ENCODE peak calls at places on chromosomes 2 and 18, in eight cellular contexts. Y is AG09319, U is lower leg skin, G is mammary epithelial cell, S is HCT116, Z is glutamatergic neuron, F is NB4, W is nephron progenitor cell. H is an unnamed sample.

GRCh38 chr2:105239924-105240323 is 1.6 kb upstream of the GPR45 start:
- DNase-seq in S (no peak), G (peak; percentile 66), U (no peak), F (no peak), W (no peak), Y (no peak), Z (no peak), H (no peak)

GRCh38 chr2:46163031-46163430 is 134.2 kb upstream of the EPAS1 start:
- DNase-seq in G (no peak), U (no peak), Z (no peak), F (peak; percentile 63), S (no peak), W (no peak), Y (no peak), H (no peak)

GRCh38 chr2:2763998-2764355 is 432.9 kb upstream of the MYT1L start:
- DNase-seq in S (no peak), G (no peak), U (no peak), Y (no peak), W (no peak), Z (no peak), F (no peak), H (no peak)

GRCh38 chr2:219687266-219687665 is 59.8 kb downstream of the SLC4A3 start:
- DNase-seq in G (peak; percentile 24), Z (no peak), U (no peak), S (peak; percentile 40), F (no peak), Y (no peak), W (no peak), H (no peak)

GRCh38 chr18:54269924-54270844 is 867 bp downstream of the POLI start:
- DNase-seq in Y (no peak), G (peak; percentile 71), Z (no peak), S (peak; percentile 68), W (no peak), U (peak; percentile 49), F (no peak), H (peak; percentile 13)

GRCh38 chr2:20558391-20559150 is 92.3 kb downstream of the HS1BP3 start:
- DNase-seq in Y (no peak), U (no peak), S (no peak), F (no peak), Z (no peak), G (no peak), W (no peak), H (no peak)

GRCh38 chr2:40210344-40210967 is 241.4 kb downstream of the SLC8A1 start:
- DNase-seq in G (no peak), Z (no peak), F (no peak), U (no peak), Y (no peak), S (no peak), W (no peak), H (no peak)

GRCh38 chr2:160407393-160408204 is 86.0 kb downstream of the RBMS1 start:
- DNase-seq in G (peak; percentile 55), U (no peak), Y (no peak), Z (peak; percentile 67), W (peak; percentile 71), F (peak; percentile 79), S (no peak), H (peak; percentile 53)

GRCh38 chr2:15711126-15711860 is 119.6 kb downstream of the DDX1 start:
- DNase-seq in S (no peak), G (peak; percentile 47), Z (no peak), U (no peak), F (no peak), Y (no peak), W (no peak), H (no peak)

GRCh38 chr18:12944724-12945123 is 3.1 kb upstream of the SEH1L start:
- DNase-seq in G (no peak), Z (no peak), Y (no peak), S (no peak), F (peak; percentile 33), U (no peak), W (no peak), H (no peak)

GRCh38 chr18:28690836-28691835 is 514.2 kb upstream of the CDH2 start:
- DNase-seq in U (no peak), F (no peak), Y (no peak), W (no peak), Z (no peak), G (no peak), S (no peak), H (no peak)

GRCh38 chr2:71833855-71834554 is 313.7 kb downstream of the CYP26B1 start:
- DNase-seq in Z (no peak), U (peak; percentile 76), W (no peak), G (no peak), S (no peak), F (no peak), Y (no peak), H (no peak)

GRCh38 chr2:224563537-224563936 is 21.6 kb downstream of the CUL3 start:
- DNase-seq in U (no peak), Y (no peak), S (no peak), Z (no peak), G (no peak), W (no peak), F (no peak), H (no peak)

GRCh38 chr2:224561234-224562005 is 23.7 kb downstream of the CUL3 start:
- DNase-seq in G (no peak), W (no peak), Y (no peak), S (no peak), F (no peak), Z (no peak), U (no peak), H (no peak)

GRCh38 chr2:224562831-224563230 is 22.3 kb downstream of the CUL3 start:
- DNase-seq in Y (no peak), U (no peak), W (no peak), G (no peak), F (no peak), Z (no peak), S (no peak), H (no peak)

GRCh38 chr2:224569654-224570053 is 15.5 kb downstream of the CUL3 start:
- DNase-seq in U (no peak), Y (no peak), F (no peak), Z (no peak), S (no peak), W (no peak), G (no peak), H (no peak)

DNA sequence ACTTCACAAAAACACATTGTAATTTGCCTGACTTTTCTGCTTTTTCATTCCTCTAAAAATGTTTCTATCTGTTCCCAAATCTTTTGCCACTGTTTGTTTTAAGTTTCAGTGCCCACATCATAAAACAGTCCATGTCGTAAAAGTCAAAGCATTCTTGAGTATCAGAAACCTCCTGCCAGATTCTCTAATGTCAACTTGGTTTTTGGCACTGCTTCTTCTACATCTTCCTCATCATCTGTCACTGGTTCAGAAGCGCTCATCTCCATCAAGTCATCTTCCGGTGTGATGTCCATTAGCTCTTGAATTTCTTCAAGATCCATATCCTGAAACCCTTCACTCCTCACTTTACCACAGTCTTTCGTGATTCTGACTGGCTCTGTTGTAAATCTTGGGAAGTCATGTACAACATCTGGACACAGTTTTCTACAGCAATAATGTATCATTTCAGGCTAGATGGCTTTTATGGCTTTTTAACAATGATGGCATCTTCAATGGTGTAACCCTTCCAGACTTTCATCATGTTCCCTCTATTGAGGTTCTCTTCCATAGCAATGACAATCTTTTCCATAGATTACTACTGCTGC is 19.6 kb downstream of the CUL3 start:
- DNase-seq in F (no peak), S (no peak), Z (no peak), G (no peak), U (no peak), Y (no peak), W (no peak), H (no peak)
- TF ChIP-seq CTCF in F (no peak), S (no peak), Z (no peak), G (no peak), U (no peak), Y (no peak), W (no peak), H (no peak)

GRCh38 chr2:173427887-173428683 is 73.4 kb downstream of the CDCA7 start:
- DNase-seq in Y (no peak), S (no peak), G (peak; percentile 96), W (no peak), F (peak; percentile 30), Z (no peak), U (peak; percentile 38), H (no peak)

GRCh38 chr2:173435574-173435973 is 80.9 kb downstream of the CDCA7 start:
- DNase-seq in F (no peak), Z (no peak), U (no peak), S (no peak), W (no peak), G (no peak), Y (no peak), H (no peak)

GRCh38 chr2:173432049-173432754 is 77.5 kb downstream of the CDCA7 start:
- DNase-seq in U (no peak), G (no peak), Y (no peak), F (peak; percentile 91), W (no peak), Z (no peak), S (no peak), H (no peak)

GRCh38 chr2:173434729-173435345 is 80.2 kb downstream of the CDCA7 start:
- DNase-seq in Z (no peak), Y (no peak), W (no peak), F (no peak), U (no peak), G (no peak), S (no peak), H (no peak)

GRCh38 chr2:173431191-173431590 is 76.5 kb downstream of the CDCA7 start:
- DNase-seq in Z (no peak), Y (no peak), W (no peak), U (no peak), F (no peak), G (no peak), S (no peak), H (no peak)
- TF ChIP-seq CTCF in Z (no peak), Y (no peak), W (no peak), U (no peak), F (no peak), G (no peak), S (peak; percentile 22), H (peak; percentile 34)

GRCh38 chr2:138831154-138831553 is 51.0 kb upstream of the NXPH2 start:
- DNase-seq in F (no peak), W (no peak), U (no peak), Y (no peak), G (no peak), S (no peak), Z (no peak), H (no peak)

GRCh38 chr2:138831691-138832090 is 51.5 kb upstream of the NXPH2 start:
- DNase-seq in S (no peak), F (no peak), Y (no peak), W (no peak), U (no peak), Z (no peak), G (peak; percentile 25), H (no peak)

GRCh38 chr2:138830547-138830946 is 50.4 kb upstream of the NXPH2 start:
- DNase-seq in Y (no peak), U (no peak), G (no peak), S (no peak), Z (no peak), W (no peak), F (no peak), H (no peak)

GRCh38 chr2:138827426-138828054 is 47.4 kb upstream of the NXPH2 start:
- DNase-seq in F (peak; percentile 71), Z (no peak), W (peak; percentile 32), Y (peak; percentile 20), G (peak; percentile 54), U (no peak), S (peak; percentile 77), H (no peak)

GRCh38 chr2:138829326-138829725 is 49.1 kb upstream of the NXPH2 start:
- DNase-seq in F (peak; percentile 60), W (peak; percentile 73), U (no peak), S (peak; percentile 41), Z (peak; percentile 78), Y (no peak), G (peak; percentile 5), H (peak; percentile 43)
- TF ChIP-seq CTCF in F (peak; percentile 42), W (peak; percentile 67), U (no peak), S (peak; percentile 69), Z (no peak), Y (no peak), G (peak; percentile 52), H (peak; percentile 81)

GRCh38 chr18:74336656-74337055 is 21.0 kb downstream of the C18orf63 start:
- DNase-seq in S (no peak), U (no peak), Y (no peak), F (no peak), Z (no peak), W (no peak), G (no peak), H (no peak)
- TF ChIP-seq CTCF in S (no peak), U (no peak), Y (no peak), F (no peak), Z (no peak), W (no peak), G (no peak), H (no peak)